ENCODE peak calls at places on chromosomes 4 and X, in four cellular contexts. T is left lung, I is RWPE1, N is A549. D is an unnamed sample.

GRCh38 chrX:4263005-4263404 is 549.6 kb upstream of the PRKX start:
- DNase-seq in T (no peak), I (no peak), N (peak), D (no peak)

GRCh38 chr4:14434916-14435315 is 567.4 kb upstream of the CPEB2 start:
- DNase-seq in T (no peak), I (no peak), N (no peak), D (no peak)

GRCh38 chr4:186068581-186069402 is at the start of gene TLR3:
- DNase-seq in T (no peak), I (peak), N (no peak), D (no peak)

GRCh38 chrX:44344194-44344593 is 722 bp upstream of the EFHC2 start:
- DNase-seq in T (peak), I (no peak), N (no peak), D (peak)

GRCh38 chr4:73019462-73020047 is 50.0 kb downstream of the COX18 start:
- DNase-seq in T (no peak), I (peak), N (peak), D (no peak)

GRCh38 chrX:87873347-87873941 is 355.8 kb downstream of the KLHL4 start:
- DNase-seq in T (no peak), I (no peak), N (no peak), D (no peak)

GRCh38 chr4:136967069-136967468 is 565.2 kb downstream of the PCDH18 start:
- DNase-seq in T (no peak), I (no peak), N (peak), D (no peak)

GRCh38 chr4:38782452-38783108 is at the start of gene TLR10:
- DNase-seq in T (no peak), I (peak), N (peak), D (no peak)

GRCh38 chr4:147678796-147679549 is 5.0 kb downstream of the PRMT9 start:
- DNase-seq in T (no peak), I (no peak), N (peak), D (no peak)

GRCh38 chr4:92106816-92107215 is 196.9 kb upstream of the GRID2 start:
- DNase-seq in T (no peak), I (no peak), N (no peak), D (no peak)

GRCh38 chr4:85127653-85128052 is 161.2 kb upstream of the WDFY3 start:
- DNase-seq in T (no peak), I (peak), N (peak), D (no peak)

GRCh38 chr4:25103423-25103822 is 56.8 kb downstream of the SEPSECS start:
- DNase-seq in T (no peak), I (no peak), N (no peak), D (no peak)

GRCh38 chrX:71292669-71293379 is 8.7 kb upstream of the ITGB1BP2 start:
- DNase-seq in T (no peak), I (no peak), N (no peak), D (no peak)

GRCh38 chr4:137310156-137310555 is 222.1 kb downstream of the PCDH18 start:
- DNase-seq in T (no peak), I (no peak), N (no peak), D (no peak)

DNA sequence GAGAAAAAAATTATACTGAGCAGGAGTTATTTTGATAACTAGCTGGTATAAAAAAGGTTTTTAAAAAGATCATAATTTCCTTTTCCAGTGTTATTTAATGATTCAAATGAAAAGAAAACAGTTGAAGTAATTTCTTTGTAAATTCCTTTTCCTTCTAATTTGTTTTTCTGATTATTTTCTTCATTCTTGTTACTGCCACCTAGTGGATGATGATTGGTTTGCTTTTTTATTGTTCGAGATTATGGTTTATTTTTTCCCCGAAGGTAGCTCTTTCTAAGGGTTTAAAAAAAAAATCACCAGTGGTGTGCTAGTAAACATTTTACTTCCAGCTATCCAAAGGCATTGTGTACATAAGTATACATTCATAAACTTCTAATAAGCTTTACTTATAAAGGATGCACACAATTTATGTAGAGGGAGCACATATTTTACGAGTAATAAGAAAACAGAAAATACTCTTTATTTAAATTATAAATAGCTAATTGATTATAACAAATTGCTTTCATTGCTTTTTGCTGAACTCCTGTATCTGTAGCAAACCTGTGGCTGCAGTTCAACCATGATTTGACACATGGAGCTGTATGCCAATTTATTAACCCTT is 98.0 kb upstream of the ANK2 start:
- DNase-seq in T (no peak), I (no peak), N (no peak), D (no peak)
- TF ChIP-seq CTCF in T (peak), I (peak), N (peak), D (peak)

GRCh38 chr4:46946914-46947313 is 37.9 kb upstream of the COX7B2 start:
- DNase-seq in T (no peak), I (no peak), N (peak), D (no peak)

GRCh38 chr4:46949822-46950221 is 40.8 kb upstream of the COX7B2 start:
- DNase-seq in T (no peak), I (no peak), N (no peak), D (no peak)

GRCh38 chr4:46955601-46956000 is 37.8 kb downstream of the GABRA4 start:
- DNase-seq in T (no peak), I (no peak), N (no peak), D (no peak)

GRCh38 chr4:46953564-46953963 is 39.8 kb downstream of the GABRA4 start:
- DNase-seq in T (no peak), I (no peak), N (no peak), D (no peak)

DNA sequence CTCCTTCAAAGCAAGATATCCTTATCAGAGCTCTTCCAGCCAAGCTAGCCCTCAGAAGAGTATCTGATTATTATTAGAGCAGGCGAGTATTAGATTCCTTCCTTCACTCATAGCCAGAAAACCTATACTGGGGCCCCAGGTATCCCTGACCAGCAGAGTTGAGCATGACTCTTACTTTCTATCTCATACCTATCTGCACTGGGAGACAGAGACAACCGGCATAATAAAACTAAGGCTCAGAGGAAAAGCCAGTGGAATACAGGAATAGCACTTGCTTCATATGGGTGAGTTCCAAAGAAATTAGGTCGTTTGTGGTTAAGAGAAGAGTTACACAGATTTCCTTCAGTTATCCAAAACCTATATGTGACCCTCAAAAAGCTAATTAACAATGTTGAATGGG is 41.8 kb upstream of the COX7B2 start:
- DNase-seq in T (no peak), I (no peak), N (no peak), D (no peak)
- TF ChIP-seq CTCF in T (no peak), I (no peak), N (no peak), D (no peak)

GRCh38 chr4:153777421-153777820 is 11.5 kb downstream of the SFRP2 start:
- DNase-seq in T (no peak), I (no peak), N (no peak), D (no peak)

GRCh38 chr4:153771058-153771457 is 11.2 kb upstream of the RNF175 start:
- DNase-seq in T (no peak), I (no peak), N (no peak), D (no peak)

GRCh38 chr4:153778383-153778782 is 10.5 kb downstream of the SFRP2 start:
- DNase-seq in T (no peak), I (no peak), N (no peak), D (no peak)

GRCh38 chr4:153776601-153777000 is 12.3 kb downstream of the SFRP2 start:
- DNase-seq in T (no peak), I (no peak), N (no peak), D (no peak)

GRCh38 chr4:153773236-153773690 is 13.4 kb upstream of the RNF175 start:
- DNase-seq in T (no peak), I (no peak), N (no peak), D (no peak)
- TF ChIP-seq CTCF in T (no peak), I (no peak), N (no peak), D (no peak)

GRCh38 chr4:6071191-6071958 is 53.1 kb upstream of the C4orf50 start:
- DNase-seq in T (no peak), I (no peak), N (no peak), D (no peak)

GRCh38 chr4:6079965-6080364 is 61.7 kb upstream of the C4orf50 start:
- DNase-seq in T (no peak), I (no peak), N (no peak), D (no peak)

GRCh38 chr4:6071959-6072720 is 53.9 kb upstream of the C4orf50 start:
- DNase-seq in T (peak), I (no peak), N (no peak), D (no peak)

GRCh38 chr4:6074723-6075122 is 56.5 kb upstream of the C4orf50 start:
- DNase-seq in T (no peak), I (no peak), N (no peak), D (no peak)

GRCh38 chr4:6076391-6076790 is 58.2 kb upstream of the C4orf50 start:
- DNase-seq in T (no peak), I (no peak), N (no peak), D (no peak)
- TF ChIP-seq CTCF in T (no peak), I (no peak), N (no peak), D (no peak)

GRCh38 chrX:132022115-132022862 is 813 bp upstream of the STK26 start:
- DNase-seq in T (no peak), I (no peak), N (peak), D (no peak)
- TF ChIP-seq CTCF in T (no peak), I (peak), N (peak), D (peak)

GRCh38 chr4:152579916-152580315 is 44.0 kb upstream of the FBXW7 start:
- DNase-seq in T (no peak), I (no peak), N (no peak), D (no peak)

GRCh38 chr4:152581536-152582160 is 45.8 kb upstream of the FBXW7 start:
- DNase-seq in T (no peak), I (no peak), N (no peak), D (no peak)

GRCh38 chr4:152578670-152579069 is 42.8 kb upstream of the FBXW7 start:
- DNase-seq in T (no peak), I (no peak), N (no peak), D (no peak)

GRCh38 chr4:152577708-152578421 is 42.0 kb upstream of the FBXW7 start:
- DNase-seq in T (no peak), I (no peak), N (no peak), D (no peak)

DNA sequence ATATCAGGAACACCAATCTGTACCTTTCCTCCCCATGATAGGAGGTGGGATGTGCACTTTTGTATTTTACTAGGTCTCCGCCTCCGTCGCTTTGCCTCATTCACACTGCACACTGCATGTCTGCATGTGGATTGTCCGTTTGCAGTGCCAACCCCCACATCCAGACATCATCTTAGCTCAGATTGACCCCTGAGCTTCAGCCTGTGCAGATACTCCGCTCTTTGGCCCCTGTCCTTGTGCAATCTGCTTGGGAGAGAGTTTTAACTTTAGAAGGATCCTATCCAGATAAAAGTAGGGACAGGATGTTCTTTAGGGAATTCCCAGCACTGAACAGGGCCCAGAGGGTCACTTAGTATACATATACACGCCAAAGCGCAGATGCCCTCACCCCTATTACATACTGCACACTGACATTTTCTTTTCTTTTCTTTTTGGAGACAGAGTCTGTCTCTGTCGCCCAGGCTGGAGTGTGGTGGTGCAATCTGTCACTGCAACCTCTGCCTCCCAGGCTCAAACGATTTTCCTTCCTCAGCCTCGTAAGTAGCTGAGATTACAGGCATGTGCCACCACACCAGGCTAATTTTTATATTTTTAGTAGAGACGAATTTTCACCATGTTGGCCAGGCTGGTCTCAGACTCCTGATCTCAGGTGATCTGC is 43.3 kb upstream of the FBXW7 start:
- DNase-seq in T (no peak), I (no peak), N (no peak), D (no peak)
- TF ChIP-seq CTCF in T (no peak), I (no peak), N (no peak), D (no peak)

D was measured in natural killer cell.